ENCODE peak calls at places on chromosomes 12 and 14, in five cellular contexts. L, O, B, H and V are unnamed samples.

GRCh38 chr12:65696227-65696626 is 128.1 kb upstream of the HMGA2 start:
- DNase-seq in B (no peak), O (peak), H (no peak), L (no peak), V (no peak)

GRCh38 chr14:80605536-80605935 is 336.0 kb downstream of the CEP128 start:
- DNase-seq in B (no peak), O (no peak), H (no peak), L (no peak), V (no peak)

GRCh38 chr12:18483723-18484325 is 222.5 kb downstream of the PIK3C2G start:
- DNase-seq in O (no peak), L (no peak), B (no peak), H (no peak), V (no peak)

GRCh38 chr14:55354500-55354899 is 57.1 kb downstream of the ATG14 start:
- DNase-seq in H (peak), O (peak), L (no peak), B (peak), V (no peak)

GRCh38 chr14:77181603-77182437 is at the start of gene TMEM63C:
- DNase-seq in H (peak), O (peak), B (no peak), L (no peak), V (no peak)

GRCh38 chr14:59484611-59485174 is 376 bp downstream of the JKAMP start:
- DNase-seq in B (no peak), L (no peak), O (no peak), H (no peak), V (no peak)

GRCh38 chr14:69637503-69638030 is 26.2 kb downstream of the SUSD6 start:
- DNase-seq in O (peak), H (peak), L (peak), B (peak), V (no peak)

GRCh38 chr14:74978416-74978947 is 23.1 kb upstream of the PGF start:
- DNase-seq in B (no peak), L (no peak), H (no peak), O (peak), V (peak)

GRCh38 chr12:100936661-100937060 is 142.1 kb downstream of the ANO4 start:
- DNase-seq in B (no peak), O (no peak), L (no peak), H (no peak), V (no peak)

GRCh38 chr12:31325524-31325875 is 450 bp downstream of the SINHCAF start:
- DNase-seq in O (no peak), L (peak), H (no peak), B (peak), V (peak)

GRCh38 chr14:85441909-85442643 is 87.9 kb upstream of the FLRT2 start:
- DNase-seq in O (no peak), L (no peak), H (no peak), B (no peak), V (no peak)

GRCh38 chr12:19967486-19967885 is 400.9 kb upstream of the PDE3A start:
- DNase-seq in H (no peak), L (no peak), O (peak), B (no peak), V (no peak)

GRCh38 chr14:38122241-38122640 is 85.5 kb upstream of the SSTR1 start:
- DNase-seq in O (peak), H (no peak), L (no peak), B (no peak), V (no peak)

GRCh38 chr12:51759175-51759574 is 89.3 kb downstream of the FIGNL2 start:
- DNase-seq in L (no peak), H (no peak), B (no peak), O (peak), V (no peak)

GRCh38 chr12:45296046-45296586 is 80.2 kb downstream of the ANO6 start:
- DNase-seq in H (peak), B (no peak), O (no peak), L (no peak), V (no peak)

GRCh38 chr12:112977641-112978040 is 678 bp upstream of the OAS2 start:
- DNase-seq in H (no peak), O (no peak), L (no peak), B (no peak), V (peak)

GRCh38 chr12:53927220-53928029 is 11.2 kb upstream of the HOXC13 start:
- DNase-seq in B (no peak), O (no peak), H (no peak), L (no peak), V (peak)

GRCh38 chr12:30622509-30622908 is 73.2 kb downstream of the IPO8 start:
- DNase-seq in B (no peak), O (peak), L (no peak), H (no peak), V (no peak)

GRCh38 chr14:34851395-34851794 is 23.8 kb downstream of the BAZ1A start:
- DNase-seq in H (no peak), O (peak), L (no peak), B (no peak), V (no peak)

GRCh38 chr12:109981311-109981710 is 14.9 kb downstream of the GIT2 start:
- DNase-seq in O (no peak), L (no peak), B (no peak), H (no peak), V (no peak)

GRCh38 chr14:99579903-99580570 is 24.0 kb downstream of the CCDC85C start:
- DNase-seq in L (no peak), H (no peak), B (no peak), O (no peak), V (no peak)

DNA sequence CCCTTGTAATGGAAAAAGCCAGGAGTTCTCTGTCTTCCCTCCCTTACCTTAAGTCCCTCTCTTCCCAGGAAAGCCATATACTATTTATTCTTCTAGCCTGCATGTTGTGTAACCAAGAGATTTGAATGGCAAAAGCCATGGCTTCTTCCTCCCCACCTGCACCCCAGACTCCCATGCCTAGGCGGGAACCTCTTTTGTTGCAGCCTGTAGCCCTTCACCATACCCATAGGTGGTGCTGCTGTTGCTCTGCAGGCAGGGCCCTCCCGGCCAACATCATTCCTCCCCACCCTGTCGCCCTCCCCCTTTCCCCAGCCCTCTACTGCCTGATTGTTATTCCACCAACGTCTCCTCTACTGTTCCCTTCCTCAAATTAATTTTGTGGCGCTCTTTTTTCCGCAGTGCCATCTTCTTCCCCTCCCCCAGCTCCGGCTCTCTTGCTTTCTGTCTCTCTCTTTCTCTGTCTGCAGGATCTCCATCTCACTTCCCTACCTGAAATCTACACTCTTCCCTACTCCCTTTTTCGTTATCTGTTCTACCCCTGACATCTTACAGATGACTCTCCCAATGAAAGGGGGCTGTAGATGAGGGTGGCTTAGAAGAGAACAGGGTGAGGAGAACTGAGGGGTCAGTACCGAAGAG is 13.8 kb downstream of the NGDN start:
- DNase-seq in H (peak), O (peak), B (no peak), L (no peak), V (no peak)
- H3K4me3 ChIP-seq in H (no peak), O (no peak), B (no peak), L (no peak), V (no peak)

GRCh38 chr14:29236848-29237247 is 470.3 kb downstream of the FOXG1 start:
- DNase-seq in H (no peak), O (peak), L (no peak), B (no peak), V (no peak)
- H3K4me3 ChIP-seq in H (no peak), O (no peak), L (no peak), B (no peak), V (no peak)

GRCh38 chr14:90543876-90544275 is 147.0 kb downstream of the CALM1 start:
- DNase-seq in H (no peak), L (no peak), O (no peak), B (no peak), V (peak)
- H3K4me3 ChIP-seq in H (no peak), L (no peak), O (no peak), B (no peak), V (no peak)

GRCh38 chr12:118271199-118271598 is 101.5 kb downstream of the TAOK3 start:
- DNase-seq in L (no peak), O (no peak), H (no peak), B (no peak), V (no peak)
- H3K4me3 ChIP-seq in L (no peak), O (no peak), H (no peak), B (no peak), V (no peak)

GRCh38 chr12:91274886-91275285 is 92.3 kb upstream of the DCN start:
- DNase-seq in B (no peak), O (peak), H (no peak), L (no peak), V (no peak)
- H3K4me3 ChIP-seq in B (no peak), O (no peak), H (no peak), L (no peak), V (no peak)